ENCODE peak calls at places on chromosome 20, in nine cellular contexts. V is tibial nerve, A is HFF-Myc, J is hepatocyte, Z is uterus, P is AG04450, S is fibroblast of pulmonary artery, D is bronchial epithelial cell, R is OCI-LY7. Q is an unnamed sample.

GRCh38 chr20:39993737-39994136 is 695.3 kb downstream of the MAFB start:
- DNase-seq in V (no peak), A (no peak), J (no peak), Z (no peak), P (no peak), S (no peak), D (no peak), R (no peak), Q (no peak)

GRCh38 chr20:34536798-34537394 is 20.7 kb downstream of the DYNLRB1 start:
- DNase-seq in V (peak; percentile 26), A (no peak), J (no peak), Z (no peak), P (no peak), S (peak; percentile 49), D (no peak), R (peak; percentile 70), Q (peak; percentile 39)

GRCh38 chr20:21681219-21681931 is 24.1 kb upstream of the PAX1 start:
- DNase-seq in V (peak; percentile 7), A (no peak), J (no peak), Z (no peak), P (no peak), S (no peak), D (no peak), R (no peak), Q (no peak)

GRCh38 chr20:25085756-25086495 is 4.0 kb upstream of the VSX1 start:
- DNase-seq in V (no peak), A (no peak), J (no peak), Z (no peak), P (no peak), S (no peak), D (no peak), R (no peak), Q (no peak)

GRCh38 chr20:13356087-13356486 is 135.0 kb downstream of the ISM1 start:
- DNase-seq in V (no peak), A (no peak), J (no peak), Z (no peak), P (no peak), S (no peak), D (no peak), R (no peak), Q (no peak)

GRCh38 chr20:6120491-6120988 is 2.3 kb downstream of the FERMT1 start:
- DNase-seq in V (no peak), A (no peak), J (no peak), Z (no peak), P (no peak), S (no peak), D (no peak), R (no peak), Q (no peak)

GRCh38 chr20:46304361-46304760 is 3.9 kb downstream of the CDH22 start:
- DNase-seq in V (no peak), A (no peak), J (no peak), Z (no peak), P (no peak), S (no peak), D (no peak), R (no peak), Q (no peak)

GRCh38 chr20:3165473-3166337 is 6.0 kb upstream of the FASTKD5 start:
- DNase-seq in V (no peak), A (no peak), J (no peak), Z (peak; percentile 37), P (no peak), S (peak; percentile 74), D (no peak), R (no peak), Q (peak; percentile 49)

GRCh38 chr20:31833130-31833930 is 12.1 kb downstream of the FOXS1 start:
- DNase-seq in V (peak; percentile 83), A (no peak), J (peak; percentile 79), Z (peak; percentile 53), P (no peak), S (peak; percentile 55), D (peak; percentile 29), R (peak; percentile 62), Q (peak; percentile 41)

GRCh38 chr20:48193626-48194025 is 408.3 kb upstream of the SULF2 start:
- DNase-seq in V (no peak), A (no peak), J (no peak), Z (no peak), P (no peak), S (no peak), D (no peak), R (no peak), Q (no peak)

GRCh38 chr20:37455659-37456058 is 65.4 kb upstream of the NNAT start:
- DNase-seq in V (no peak), A (no peak), J (no peak), Z (no peak), P (no peak), S (no peak), D (no peak), R (no peak), Q (no peak)

GRCh38 chr20:62358171-62358719 is 8.9 kb downstream of the LAMA5 start:
- DNase-seq in V (no peak), A (no peak), J (peak; percentile 27), Z (peak; percentile 49), P (no peak), S (no peak), D (no peak), R (peak; percentile 39), Q (no peak)

GRCh38 chr20:13458860-13459451 is 179.8 kb downstream of the TASP1 start:
- DNase-seq in V (peak; percentile 13), A (no peak), J (peak; percentile 24), Z (no peak), P (no peak), S (peak; percentile 68), D (peak; percentile 42), R (peak; percentile 26), Q (peak; percentile 37)

GRCh38 chr20:32191873-32192272 is 15.7 kb downstream of the PLAGL2 start:
- DNase-seq in V (no peak), A (no peak), J (no peak), Z (no peak), P (no peak), S (peak; percentile 65), D (no peak), R (no peak), Q (no peak)

GRCh38 chr20:50992733-50993457 is 30.0 kb downstream of the KCNG1 start:
- DNase-seq in V (no peak), A (no peak), J (peak; percentile 79), Z (no peak), P (no peak), S (peak; percentile 82), D (peak; percentile 70), R (peak; percentile 70), Q (peak; percentile 68)

GRCh38 chr20:58713801-58714339 is 21.3 kb downstream of the NPEPL1 start:
- DNase-seq in V (no peak), A (no peak), J (peak; percentile 4), Z (no peak), P (no peak), S (no peak), D (no peak), R (no peak), Q (no peak)

GRCh38 chr20:650954-651353 is 2.0 kb downstream of the SRXN1 start:
- DNase-seq in V (no peak), A (no peak), J (no peak), Z (no peak), P (no peak), S (peak; percentile 35), D (no peak), R (no peak), Q (no peak)

GRCh38 chr20:647479-648019 is 5.5 kb downstream of the SRXN1 start:
- DNase-seq in V (no peak), A (no peak), J (no peak), Z (no peak), P (no peak), S (no peak), D (no peak), R (no peak), Q (no peak)

GRCh38 chr20:651713-652610 is 1.0 kb downstream of the SRXN1 start:
- DNase-seq in V (no peak), A (no peak), J (peak; percentile 45), Z (no peak), P (no peak), S (no peak), D (no peak), R (peak; percentile 33), Q (no peak)

GRCh38 chr20:652611-653109 is 340 bp downstream of the SRXN1 start:
- DNase-seq in V (no peak), A (no peak), J (no peak), Z (no peak), P (peak; percentile 13), S (peak; percentile 61), D (no peak), R (no peak), Q (peak; percentile 16)

GRCh38 chr20:650281-650680 is 2.7 kb downstream of the SRXN1 start:
- DNase-seq in V (no peak), A (no peak), J (no peak), Z (no peak), P (no peak), S (no peak), D (no peak), R (no peak), Q (no peak)
- H3K4me3 ChIP-seq in V (no peak overlapping the region), A (no peak overlapping the region), J (no peak overlapping the region), Z (no peak overlapping the region), P (no peak overlapping the region), S (no peak overlapping the region), D (no peak overlapping the region), R (no peak overlapping the region), Q (no peak overlapping the region)

GRCh38 chr20:23877524-23877923 is 2.0 kb downstream of the CST5 start:
- DNase-seq in V (no peak), A (no peak), J (no peak), Z (no peak), P (no peak), S (no peak), D (no peak), R (no peak), Q (no peak)
- TF ChIP-seq CTCF in V (no peak), A (no peak), J (no peak), Z (no peak), P (no peak), S (no peak), D (no peak), R (no peak), Q (no peak)

GRCh38 chr20:54023406-54023805 is 47.0 kb downstream of the BCAS1 start:
- DNase-seq in V (no peak), A (no peak), J (no peak), Z (no peak), P (no peak), S (no peak), D (no peak), R (no peak), Q (no peak)
- H3K4me3 ChIP-seq in V (no peak overlapping the region), A (no peak overlapping the region), J (no peak overlapping the region), Z (no peak overlapping the region), P (no peak overlapping the region), S (no peak overlapping the region), D (no peak overlapping the region), R (no peak overlapping the region), Q (no peak overlapping the region)

DNA sequence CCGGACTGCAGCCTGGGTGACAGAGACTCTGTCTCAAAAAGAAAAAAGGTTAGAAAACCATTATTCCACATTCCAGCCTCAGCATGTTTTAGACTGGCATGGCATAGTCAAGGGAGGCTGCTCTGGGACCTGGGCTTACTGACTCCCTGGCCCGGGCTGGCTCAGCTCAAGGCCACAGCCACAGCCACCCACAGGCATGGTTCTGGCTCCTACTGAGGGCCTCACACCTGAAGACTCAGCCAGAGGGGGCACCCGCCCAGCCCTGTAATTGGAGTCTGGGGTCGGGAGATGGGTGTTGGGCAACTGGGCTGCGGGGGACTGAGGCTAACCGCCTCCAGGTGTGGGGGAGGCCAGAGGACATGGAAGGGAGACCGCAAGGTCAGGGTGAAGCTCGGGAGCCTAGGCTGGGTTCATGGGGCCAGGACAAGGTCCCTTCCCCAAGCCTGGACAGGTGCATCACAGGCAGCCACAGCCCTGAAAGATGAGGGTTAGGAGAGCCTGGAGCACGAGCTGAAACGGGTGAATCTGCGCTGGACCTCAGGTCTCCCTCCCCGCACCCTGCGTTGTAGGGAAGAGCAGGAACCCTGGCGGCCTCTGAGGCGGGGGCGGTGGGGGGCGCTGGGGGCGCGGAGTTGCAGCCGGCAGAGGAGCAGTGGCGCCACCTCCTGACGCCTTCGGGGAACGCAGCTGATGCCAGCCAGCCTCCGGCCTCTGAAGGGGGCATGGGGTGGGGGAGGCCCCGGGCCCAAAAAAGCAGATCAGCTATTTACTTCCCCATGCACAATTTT is 67.7 kb upstream of the SRSF6 start:
- DNase-seq in V (no peak), A (no peak), J (no peak), Z (no peak), P (no peak), S (no peak), D (no peak), R (no peak), Q (no peak)
- TF ChIP-seq CTCF in V (no peak), A (peak; percentile 47), J (peak; percentile 47), Z (no peak), P (peak; percentile 48), S (peak; percentile 35), D (no peak), R (peak; percentile 68), Q (peak; percentile 34)